ENCODE peak calls at places on chromosome 11, in eight cellular contexts. Z is thoracic aorta; E is activated CD4-positive, alpha-beta T cell treated with anti-CD3 and anti-CD28 coated beads, Interleukin-2, amount 50 U/mL, for 1 hour; V is epithelial cell of esophagus; L is chondrocyte; U is stimulated activated CD8-positive, alpha-beta memory T cell treated with anti-CD3 and anti-CD28 coated beads, Interleukin-7, amount 100 ng/mL, for 24 hours; O is CD8-positive, alpha-beta memory T cell; Q is HCEC 1CT. A is an unnamed sample.

GRCh38 chr11:71948314-71949027 is 19.6 kb downstream of the RNF121 start:
- DNase-seq in Z (no peak), E (no peak), V (no peak), L (no peak), U (no peak), O (no peak), Q (no peak), A (peak)

GRCh38 chr11:48036466-48036865 is 56.1 kb downstream of the PTPRJ start:
- DNase-seq in Z (no peak), E (no peak), V (no peak), L (no peak), U (no peak), O (no peak), Q (peak), A (no peak)

GRCh38 chr11:76885390-76886097 is 24.8 kb downstream of the ACER3 start:
- DNase-seq in Z (no peak), E (no peak), V (peak), L (no peak), U (no peak), O (no peak), Q (peak), A (peak)

GRCh38 chr11:65493367-65494176 is 5.3 kb upstream of the MALAT1 start:
- DNase-seq in Z (peak), E (no peak), V (peak), L (peak), U (no peak), O (no peak), Q (peak), A (peak)

GRCh38 chr11:3153291-3153861 is 11.7 kb downstream of the OSBPL5 start:
- DNase-seq in Z (peak), E (no peak), V (no peak), L (no peak), U (no peak), O (no peak), Q (no peak), A (no peak)

GRCh38 chr11:2537896-2538855 is 93.4 kb downstream of the KCNQ1 start:
- DNase-seq in Z (no peak), E (no peak), V (no peak), L (peak), U (no peak), O (no peak), Q (no peak), A (no peak)

GRCh38 chr11:71454470-71455113 is 1.6 kb downstream of the NADSYN1 start:
- DNase-seq in Z (no peak), E (peak), V (peak), L (no peak), U (no peak), O (peak), Q (no peak), A (no peak)

GRCh38 chr11:70506986-70507385 is 108.7 kb downstream of the CTTN start:
- DNase-seq in Z (no peak), E (no peak), V (no peak), L (peak), U (no peak), O (no peak), Q (no peak), A (no peak)

GRCh38 chr11:110251837-110252236 is 44.6 kb downstream of the RDX start:
- DNase-seq in Z (no peak), E (no peak), V (peak), L (no peak), U (no peak), O (no peak), Q (peak), A (peak)

A was measured in H4.